ENCODE peak calls at places on chromosomes 12 and 14, in four cellular contexts. C, W, R and P are unnamed samples.

GRCh38 chr14:29928342-29928640 is 644 bp upstream of the PRKD1 start:
- ATAC-seq in C (no peak), W (no peak), R (no peak), P (no peak)

GRCh38 chr12:59627582-59627981 is 31.8 kb downstream of the SLC16A7 start:
- ATAC-seq in C (no peak), W (no peak), R (no peak), P (no peak)

GRCh38 chr14:59705245-59705644 is 128.6 kb upstream of the CCDC175 start:
- ATAC-seq in C (no peak), W (no peak), R (no peak), P (no peak)

GRCh38 chr12:24255920-24256635 is 306.6 kb upstream of the SOX5 start:
- ATAC-seq in C (no peak), W (no peak), R (no peak), P (no peak)

GRCh38 chr12:80513211-80513610 is 69.2 kb downstream of the PTPRQ start:
- ATAC-seq in C (peak; percentile 19), W (no peak), R (no peak), P (no peak)

GRCh38 chr12:121827351-121828099 is 23.7 kb downstream of the SETD1B start:
- ATAC-seq in C (no peak), W (no peak), R (no peak), P (no peak)

GRCh38 chr12:110760204-110760609 is 17.5 kb upstream of the PPP1CC start:
- ATAC-seq in C (no peak), W (no peak), R (no peak), P (no peak)

GRCh38 chr12:120760349-120761245 is 35.0 kb downstream of the ACADS start:
- ATAC-seq in C (no peak), W (no peak), R (peak; percentile 73), P (no peak)

GRCh38 chr14:71331393-71331792 is 424.1 kb downstream of the PCNX1 start:
- ATAC-seq in C (no peak), W (no peak), R (no peak), P (no peak)

GRCh38 chr14:52901357-52901980 is 49.4 kb downstream of the FERMT2 start:
- ATAC-seq in C (no peak), W (no peak), R (no peak), P (no peak)

GRCh38 chr14:95494456-95494855 is 22.0 kb downstream of the SYNE3 start:
- ATAC-seq in C (no peak), W (no peak), R (no peak), P (no peak)

GRCh38 chr12:117202033-117202432 is 11.8 kb upstream of the FBXO21 start:
- ATAC-seq in C (no peak), W (no peak), R (no peak), P (no peak)

GRCh38 chr12:65259501-65259900 is 19.0 kb upstream of the MSRB3 start:
- ATAC-seq in C (no peak), W (no peak), R (no peak), P (no peak)

GRCh38 chr12:87201598-87201997 is 827.6 kb downstream of the C12orf50 start:
- ATAC-seq in C (peak; percentile 55), W (peak; percentile 68), R (no peak), P (no peak)

GRCh38 chr12:22684526-22685118 is 59.7 kb downstream of the ETNK1 start:
- ATAC-seq in C (no peak), W (no peak), R (no peak), P (peak; percentile 39)

GRCh38 chr12:6559500-6559899 is 3.7 kb upstream of the IFFO1 start:
- ATAC-seq in C (no peak), W (no peak), R (no peak), P (no peak)

GRCh38 chr12:58576071-58576470 is 344.2 kb downstream of the LRIG3 start:
- ATAC-seq in C (no peak), W (no peak), R (no peak), P (no peak)

GRCh38 chr14:96261772-96262485 is 5.9 kb downstream of the BDKRB1 start:
- ATAC-seq in C (no peak), W (no peak), R (no peak), P (no peak)

GRCh38 chr14:50736932-50737419 is 68.9 kb upstream of the SAV1 start:
- ATAC-seq in C (peak; percentile 22), W (no peak), R (no peak), P (no peak)

GRCh38 chr12:68796399-68796798 is 11.6 kb upstream of the MDM2 start:
- ATAC-seq in C (no peak), W (no peak), R (no peak), P (no peak)

GRCh38 chr14:88245321-88245720 is 77.7 kb downstream of the KCNK10 start:
- ATAC-seq in C (no peak), W (no peak), R (no peak), P (no peak)

GRCh38 chr14:87397499-87397898 is 595.5 kb downstream of the GALC start:
- ATAC-seq in C (no peak), W (no peak), R (no peak), P (no peak)

GRCh38 chr12:103755425-103755824 is 85.6 kb downstream of the NT5DC3 start:
- ATAC-seq in C (no peak), W (no peak), R (no peak), P (no peak)

GRCh38 chr12:28536088-28536487 is 345.8 kb downstream of the CCDC91 start:
- ATAC-seq in C (no peak), W (no peak), R (no peak), P (no peak)

GRCh38 chr12:84807249-84807648 is 105.3 kb downstream of the SLC6A15 start:
- ATAC-seq in C (no peak), W (no peak), R (no peak), P (no peak)

GRCh38 chr12:12892670-12893290 is 1.4 kb downstream of the GPRC5A start:
- ATAC-seq in C (no peak), W (no peak), R (no peak), P (no peak)

GRCh38 chr12:118052324-118053070 is 8.5 kb downstream of the WSB2 start:
- ATAC-seq in C (peak; percentile 96), W (peak; percentile 97), R (peak; percentile 98), P (peak; percentile 95)

GRCh38 chr12:31353730-31354708 is 28.1 kb upstream of the SINHCAF start:
- ATAC-seq in C (no peak), W (no peak), R (no peak), P (no peak)

GRCh38 chr14:90256354-90257131 is at the start of gene PSMC1:
- ATAC-seq in C (peak; percentile 97), W (peak; percentile 99), R (peak; percentile 98), P (peak; percentile 98)

GRCh38 chr12:79555006-79555925 is 135.5 kb downstream of the PAWR start:
- ATAC-seq in C (peak; percentile 36), W (peak; percentile 45), R (no peak), P (no peak)

GRCh38 chr12:127063339-127064090 is 1203.5 kb upstream of the TMEM132C start:
- ATAC-seq in C (no peak), W (no peak), R (no peak), P (no peak)

GRCh38 chr12:89474615-89475014 is 50.0 kb downstream of the GALNT4 start:
- ATAC-seq in C (no peak), W (no peak), R (no peak), P (no peak)

GRCh38 chr12:6276936-6277615 is 33.4 kb upstream of the PLEKHG6 start:
- ATAC-seq in C (no peak), W (no peak), R (no peak), P (no peak)

DNA sequence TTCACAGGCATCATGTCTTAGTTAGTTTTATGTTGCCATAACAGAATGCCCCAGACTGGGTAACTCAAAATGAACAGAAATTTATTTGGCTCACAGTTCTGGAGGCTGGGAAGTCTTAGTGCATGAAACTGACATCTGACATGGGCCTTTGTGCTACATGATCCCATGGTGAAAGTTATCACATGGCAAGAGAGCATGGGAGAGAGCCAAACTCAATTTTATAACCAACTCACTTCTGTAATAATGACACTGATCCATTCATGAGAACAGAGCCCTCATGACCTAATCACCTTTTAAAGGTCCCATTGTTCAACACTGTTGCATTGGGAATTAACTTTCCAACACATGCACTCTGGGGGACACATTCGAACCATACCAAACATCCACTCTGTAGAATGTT is 1015.1 kb downstream of the DIO2 start:
- ATAC-seq in C (no peak), W (no peak), R (no peak), P (no peak)
- H3K27ac ChIP-seq in C (no peak overlapping the region), W (no peak overlapping the region), R (no peak overlapping the region), P (no peak overlapping the region)

DNA sequence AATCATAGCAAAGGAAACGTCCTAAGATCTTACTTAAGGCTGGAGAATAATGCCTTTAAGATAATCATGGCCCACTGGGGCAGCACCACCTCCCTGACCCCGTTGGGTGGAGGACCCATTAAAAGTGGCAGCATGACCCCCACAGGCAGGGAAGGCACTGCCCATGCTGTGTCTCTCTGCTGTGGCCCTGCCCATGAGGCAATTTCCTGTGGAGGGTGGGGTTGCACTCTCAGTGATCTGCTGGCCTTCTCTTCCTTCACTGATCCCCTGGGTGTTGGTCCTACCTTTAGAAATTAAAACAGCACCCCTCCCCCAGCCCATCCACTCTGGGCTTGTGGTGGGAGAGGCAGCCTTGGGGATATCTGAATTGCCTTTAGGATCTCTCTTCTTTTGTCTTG is 17.3 kb downstream of the KLRK1 start:
- ATAC-seq in C (peak; percentile 76), W (peak; percentile 71), R (no peak), P (no peak)
- H3K27ac ChIP-seq in C (peak overlapping the region; percentile 35), W (no peak overlapping the region), R (no peak overlapping the region), P (no peak overlapping the region)

DNA sequence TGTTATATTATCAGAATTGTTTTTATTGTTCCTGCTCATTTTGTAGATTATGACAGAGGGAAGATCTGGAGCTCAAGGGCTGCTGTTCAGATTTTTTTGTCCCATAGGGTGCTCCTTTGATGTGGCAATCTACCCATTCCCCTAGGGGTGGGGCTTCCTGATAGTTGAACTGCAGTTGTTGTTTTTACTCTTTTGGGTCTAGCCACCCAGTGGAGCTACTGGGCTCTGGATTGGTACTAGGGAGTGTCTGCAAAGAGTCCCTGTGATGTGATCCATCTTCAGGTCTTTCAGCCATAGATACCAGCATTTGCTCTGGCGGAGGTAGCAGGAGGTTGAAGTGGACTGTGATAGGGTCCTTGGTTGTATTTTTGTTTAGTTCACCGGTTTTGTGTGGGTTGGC is 57.9 kb upstream of the SLCO1B1 start:
- ATAC-seq in C (no peak), W (no peak), R (no peak), P (no peak)
- H3K27ac ChIP-seq in C (no peak overlapping the region), W (no peak overlapping the region), R (no peak overlapping the region), P (no peak overlapping the region)

GRCh38 chr14:92106095-92106937 is at the start of gene ATXN3:
- ATAC-seq in C (peak; percentile 97), W (peak; percentile 96), R (peak; percentile 99), P (peak; percentile 95)
- H3K27ac ChIP-seq in C (peak within 1 kb of the TSS; percentile 51), W (peak within 1 kb of the TSS; percentile 92), R (peak within 1 kb of the TSS; percentile 91), P (peak within 1 kb of the TSS; percentile 98)

GRCh38 chr12:115623764-115624334 is 653.6 kb downstream of the MED13L start:
- ATAC-seq in C (peak; percentile 60), W (peak; percentile 97), R (peak; percentile 43), P (peak; percentile 54)
- H3K27ac ChIP-seq in C (peak overlapping the region; percentile 31), W (no peak overlapping the region), R (peak overlapping the region; percentile 15), P (no peak overlapping the region)